ENCODE peak calls at places on chromosomes 16 and 17, in five cellular contexts. O is CD8-positive, alpha-beta T cell; M is heart left ventricle; C is adrenal gland; T is GM23338. N is an unnamed sample.
A peak's percentile ranks its signal among the peaks of the same experiment; 100 is the strongest.

GRCh38 chr17:9669551-9670008 is 24.3 kb downstream of the USP43 start:
- DNase-seq in O (no peak), M (no peak), T (no peak), C (no peak), N (no peak)

GRCh38 chr17:19645608-19646250 is 2.8 kb upstream of the ALDH3A2 start:
- DNase-seq in C (peak; percentile 63), M (no peak), T (peak; percentile 81), O (peak; percentile 60), N (peak; percentile 68)

GRCh38 chr16:1108299-1109252 is 12.5 kb upstream of the C1QTNF8 start:
- DNase-seq in O (no peak), M (peak; percentile 62), T (no peak), C (peak; percentile 94), N (peak; percentile 98)

GRCh38 chr16:58509256-58510096 is 5.8 kb upstream of the SETD6 start:
- DNase-seq in C (no peak), T (no peak), O (peak; percentile 40), M (no peak), N (no peak)

GRCh38 chr17:50260501-50260911 is 13.8 kb upstream of the TMEM92 start:
- DNase-seq in O (peak; percentile 31), M (no peak), T (no peak), C (no peak), N (no peak)

GRCh38 chr16:75789237-75789636 is 62.9 kb upstream of the CPHXL start:
- DNase-seq in M (no peak), C (peak; percentile 6), O (no peak), T (peak; percentile 74), N (no peak)

GRCh38 chr17:80861892-80862291 is 129.7 kb upstream of the CHMP6 start:
- DNase-seq in T (peak; percentile 31), M (peak; percentile 51), O (peak; percentile 70), C (peak; percentile 22), N (peak; percentile 48)

GRCh38 chr16:17375388-17376304 is 95.1 kb downstream of the XYLT1 start:
- DNase-seq in O (no peak), M (no peak), C (no peak), T (no peak), N (no peak)

GRCh38 chr17:31134526-31134925 is 39.7 kb downstream of the NF1 start:
- DNase-seq in T (no peak), C (no peak), M (no peak), O (no peak), N (no peak)

GRCh38 chr16:46757339-46758050 is 9.4 kb upstream of the MYLK3 start:
- DNase-seq in O (no peak), M (peak; percentile 94), T (peak; percentile 26), C (no peak), N (no peak)

GRCh38 chr17:76542984-76543383 is 3.1 kb downstream of the PRCD start:
- DNase-seq in C (no peak), T (peak; percentile 9), O (no peak), M (no peak), N (no peak)

GRCh38 chr17:76394166-76394565 is 9.8 kb downstream of the SPHK1 start:
- DNase-seq in C (no peak), O (no peak), T (no peak), M (no peak), N (no peak)

GRCh38 chr16:57270221-57271062 is 14.0 kb downstream of the PLLP start:
- DNase-seq in M (no peak), O (no peak), C (no peak), T (peak; percentile 48), N (no peak)

GRCh38 chr17:2363318-2363717 is 26.0 kb downstream of the SGSM2 start:
- DNase-seq in M (no peak), O (no peak), T (no peak), C (no peak), N (no peak)

GRCh38 chr16:10332301-10332700 is 53.6 kb upstream of the ATF7IP2 start:
- DNase-seq in C (peak; percentile 52), T (peak; percentile 25), O (no peak), M (no peak), N (no peak)

GRCh38 chr17:78684026-78684425 is 98.0 kb downstream of the CYTH1 start:
- DNase-seq in M (no peak), O (no peak), C (no peak), T (no peak), N (no peak)
- H3K36me3 ChIP-seq in M (peaks cover 92% of the 10 kb centered on the region), O (peaks cover 62% of the 10 kb centered on the region), C (no peaks in the 10 kb centered on the region), T (no peaks in the 10 kb centered on the region), N (peaks cover 69% of the 10 kb centered on the region)

GRCh38 chr16:62760398-62760797 is 724.2 kb upstream of the CDH8 start:
- DNase-seq in O (no peak), M (no peak), C (no peak), T (no peak), N (no peak)

DNA sequence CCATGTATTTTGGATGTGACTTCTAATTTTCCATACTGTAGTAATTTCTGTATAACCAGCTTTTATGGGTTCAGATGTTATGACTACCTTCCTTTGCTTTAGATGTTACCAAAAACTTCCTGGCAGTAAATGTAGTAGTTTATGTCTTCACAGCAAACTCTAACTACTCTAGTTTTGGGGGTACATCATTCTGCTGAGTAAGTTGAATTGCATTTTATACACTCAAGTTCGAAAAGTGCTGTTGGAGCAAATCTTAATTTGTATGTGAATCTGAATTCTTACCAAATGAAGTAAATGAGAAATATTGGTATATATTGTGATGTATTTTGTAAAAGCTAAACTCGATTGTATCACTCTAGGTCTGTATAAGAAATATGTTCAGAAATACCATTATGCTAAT is 728.3 kb upstream of the CDH8 start:
- DNase-seq in T (no peak), O (no peak), M (no peak), C (no peak), N (no peak)
- H3K27ac ChIP-seq in T (no peak overlapping the region), O (no peak overlapping the region), M (no peak overlapping the region), C (no peak overlapping the region), N (no peak overlapping the region)

GRCh38 chr16:50467943-50468748 is 80.0 kb upstream of the NKD1 start:
- DNase-seq in O (no peak), C (peak; percentile 8), M (no peak), T (peak; percentile 75), N (peak; percentile 91)

GRCh38 chr16:50469121-50469743 is 79.0 kb upstream of the NKD1 start:
- DNase-seq in M (no peak), C (no peak), T (no peak), O (no peak), N (no peak)

GRCh38 chr16:50468749-50469078 is 79.5 kb upstream of the NKD1 start:
- DNase-seq in O (no peak), C (no peak), M (no peak), T (no peak), N (no peak)

GRCh38 chr16:50466170-50466569 is 82.0 kb upstream of the NKD1 start:
- DNase-seq in O (no peak), M (no peak), T (no peak), C (no peak), N (no peak)

GRCh38 chr16:50467559-50467942 is 80.6 kb upstream of the NKD1 start:
- DNase-seq in O (no peak), C (no peak), T (no peak), M (no peak), N (no peak)
- H3K4me3 ChIP-seq in O (no peak overlapping the region), C (no peak overlapping the region), T (peak overlapping the region; percentile 56), M (peak overlapping the region; percentile 43), N (no peak overlapping the region)

DNA sequence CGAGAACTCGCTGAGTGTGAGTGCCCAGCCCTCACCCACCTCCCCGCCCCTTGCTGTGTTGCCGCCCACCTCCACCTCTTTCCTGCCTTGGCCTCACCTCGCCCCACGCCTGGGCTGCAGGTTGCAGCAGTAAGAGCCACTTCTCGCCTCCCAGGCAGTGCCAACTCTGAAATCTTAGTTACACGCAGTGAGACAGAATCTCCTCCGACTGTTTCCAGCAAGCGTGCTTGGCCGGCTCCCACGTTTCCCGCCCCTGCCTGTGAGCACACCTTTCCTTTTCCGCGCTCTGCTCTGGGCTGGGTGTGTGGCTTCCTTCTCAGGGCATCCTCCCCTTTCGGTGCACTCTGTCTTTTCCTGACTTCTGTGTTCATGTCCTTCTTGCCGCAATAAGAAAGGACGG is 5.7 kb downstream of the ENGASE start:
- DNase-seq in M (no peak), O (no peak), T (no peak), C (no peak), N (no peak)
- H3K36me3 ChIP-seq in M (peaks cover 75% of the 10 kb centered on the region), O (peaks cover 30% of the 10 kb centered on the region), T (peaks cover 3% of the 10 kb centered on the region), C (no peaks in the 10 kb centered on the region), N (peaks cover 85% of the 10 kb centered on the region)

GRCh38 chr17:67427410-67427809 is 50.3 kb downstream of the PITPNC1 start:
- DNase-seq in M (no peak), O (no peak), T (no peak), C (no peak), N (no peak)

GRCh38 chr17:67420994-67421393 is 43.9 kb downstream of the PITPNC1 start:
- DNase-seq in O (no peak), C (no peak), T (no peak), M (no peak), N (no peak)

GRCh38 chr17:67425571-67426160 is 48.6 kb downstream of the PITPNC1 start:
- DNase-seq in M (no peak), T (no peak), O (peak; percentile 4), C (no peak), N (no peak)

GRCh38 chr17:67421869-67422273 is 44.8 kb downstream of the PITPNC1 start:
- DNase-seq in C (peak; percentile 63), T (peak; percentile 24), O (peak; percentile 69), M (no peak), N (no peak)

GRCh38 chr17:67422887-67423286 is 45.8 kb downstream of the PITPNC1 start:
- DNase-seq in T (no peak), M (no peak), O (no peak), C (no peak), N (no peak)
- H3K27ac ChIP-seq in T (peak overlapping the region; percentile 21), M (no peak overlapping the region), O (peak overlapping the region; percentile 50), C (no peak overlapping the region), N (no peak overlapping the region)

N was measured in WERI-Rb-1.